ENCODE peak calls at places on chromosomes 12 and 14, in four cellular contexts. Q is bronchial epithelial cell, T is neural crest cell, R is heart left ventricle. Y is an unnamed sample.

GRCh38 chr14:102508774-102509743 is 517 bp downstream of the ANKRD9 start:
- DNase-seq in Q (no peak), T (no peak), R (peak; percentile 83), Y (peak; percentile 79)

GRCh38 chr12:57518920-57519757 is 1.2 kb downstream of the DDIT3 start:
- DNase-seq in Q (peak; percentile 13), T (peak; percentile 12), R (peak; percentile 71), Y (no peak)

GRCh38 chr14:59188461-59189280 is at the start of gene DAAM1:
- DNase-seq in Q (peak; percentile 97), T (peak; percentile 85), R (peak; percentile 99), Y (peak; percentile 98)

GRCh38 chr14:77790566-77791224 is 9.2 kb upstream of the ADCK1 start:
- DNase-seq in Q (peak; percentile 58), T (no peak), R (no peak), Y (no peak)

GRCh38 chr12:103197725-103198388 is 240.4 kb downstream of the ASCL1 start:
- DNase-seq in Q (no peak), T (no peak), R (no peak), Y (no peak)

GRCh38 chr12:67721216-67721615 is 72.7 kb downstream of the DYRK2 start:
- DNase-seq in Q (no peak), T (no peak), R (peak; percentile 63), Y (peak; percentile 36)

GRCh38 chr12:1256991-1257390 is 266.0 kb downstream of the ERC1 start:
- DNase-seq in Q (no peak), T (no peak), R (no peak), Y (no peak)

GRCh38 chr12:6950401-6950801 is 755 bp upstream of the PTPN6 start:
- DNase-seq in Q (no peak), T (no peak), R (peak; percentile 9), Y (no peak)

GRCh38 chr12:102343361-102344121 is 136.8 kb downstream of the IGF1 start:
- DNase-seq in Q (peak; percentile 71), T (no peak), R (no peak), Y (peak; percentile 31)

GRCh38 chr12:15584366-15585041 is 204.7 kb downstream of the EPS8 start:
- DNase-seq in Q (peak; percentile 59), T (no peak), R (no peak), Y (peak; percentile 67)

GRCh38 chr14:52279405-52279804 is 11.9 kb downstream of the PTGDR start:
- DNase-seq in Q (peak; percentile 58), T (no peak), R (no peak), Y (peak; percentile 71)

GRCh38 chr14:20836668-20837338 is 34.2 kb upstream of the RNASE1 start:
- DNase-seq in Q (peak; percentile 52), T (no peak), R (no peak), Y (peak; percentile 14)

GRCh38 chr12:26948309-26948708 is 10.0 kb downstream of the FGFR1OP2 start:
- DNase-seq in Q (no peak), T (no peak), R (no peak), Y (no peak)

GRCh38 chr12:39764944-39765560 is 145.4 kb upstream of the ABCD2 start:
- DNase-seq in Q (peak; percentile 51), T (no peak), R (no peak), Y (peak; percentile 59)

GRCh38 chr12:100251917-100252316 is 15.0 kb downstream of the DEPDC4 start:
- DNase-seq in Q (no peak), T (no peak), R (no peak), Y (no peak)

GRCh38 chr12:25433581-25434325 is 119.3 kb downstream of the LMNTD1 start:
- DNase-seq in Q (peak; percentile 61), T (no peak), R (no peak), Y (peak; percentile 39)

GRCh38 chr14:100903672-100904185 is at the start of gene RTL1:
- DNase-seq in Q (no peak), T (no peak), R (no peak), Y (no peak)

GRCh38 chr12:11813422-11813813 is 163.9 kb downstream of the ETV6 start:
- DNase-seq in Q (no peak), T (no peak), R (no peak), Y (no peak)

GRCh38 chr12:18683603-18684002 is 54.2 kb downstream of the PLCZ1 start:
- DNase-seq in Q (peak; percentile 95), T (no peak), R (no peak), Y (peak; percentile 29)

GRCh38 chr12:73935817-73936216 is 601.8 kb upstream of the ATXN7L3B start:
- DNase-seq in Q (peak; percentile 36), T (no peak), R (no peak), Y (no peak)
- TF ChIP-seq CTCF in Q (peak; percentile 39), T (peak; percentile 64), R (no peak), Y (no peak)

GRCh38 chr14:25041898-25042297 is 8.0 kb downstream of the STXBP6 start:
- DNase-seq in Q (no peak), T (no peak), R (no peak), Y (no peak)

GRCh38 chr14:25044299-25044698 is 5.6 kb downstream of the STXBP6 start:
- DNase-seq in Q (no peak), T (no peak), R (no peak), Y (no peak)

GRCh38 chr14:25039933-25040332 is 10.0 kb downstream of the STXBP6 start:
- DNase-seq in Q (no peak), T (no peak), R (no peak), Y (no peak)

GRCh38 chr14:25041484-25041883 is 8.5 kb downstream of the STXBP6 start:
- DNase-seq in Q (peak; percentile 10), T (no peak), R (no peak), Y (no peak)

GRCh38 chr14:25042362-25043299 is 7.3 kb downstream of the STXBP6 start:
- DNase-seq in Q (no peak), T (no peak), R (peak; percentile 33), Y (peak; percentile 77)
- TF ChIP-seq CTCF in Q (peak; percentile 10), T (peak; percentile 66), R (peak; percentile 63), Y (peak; percentile 73)

DNA sequence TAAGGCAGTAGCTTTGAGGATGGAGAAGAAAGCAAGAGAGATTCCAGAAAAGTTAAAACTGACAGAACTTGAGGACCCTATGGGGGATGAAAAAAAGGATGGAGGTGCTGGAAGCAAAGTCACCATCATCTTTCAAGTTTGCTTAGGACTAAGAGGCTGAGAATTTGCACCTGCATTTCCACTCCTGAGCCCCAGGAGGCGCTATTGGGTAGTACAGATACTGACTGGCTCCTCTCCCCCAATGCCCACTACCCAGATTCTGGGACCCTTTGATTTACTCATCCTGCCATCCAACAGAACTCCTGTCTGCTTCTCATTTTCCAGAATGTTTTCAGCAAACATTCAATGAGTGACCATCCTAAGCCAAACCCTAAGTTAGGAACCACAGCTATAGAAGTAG is 34.0 kb upstream of the CMKLR1 start:
- DNase-seq in Q (no peak), T (no peak), R (no peak), Y (no peak)
- TF ChIP-seq CTCF in Q (peak; percentile 1), T (peak; percentile 29), R (no peak), Y (no peak)

GRCh38 chr14:50943943-50944646 is at the start of gene PYGL:
- DNase-seq in Q (peak; percentile 54), T (peak; percentile 67), R (peak; percentile 86), Y (peak; percentile 66)
- TF ChIP-seq CTCF in Q (no peak), T (peak; percentile 4), R (no peak), Y (no peak)

DNA sequence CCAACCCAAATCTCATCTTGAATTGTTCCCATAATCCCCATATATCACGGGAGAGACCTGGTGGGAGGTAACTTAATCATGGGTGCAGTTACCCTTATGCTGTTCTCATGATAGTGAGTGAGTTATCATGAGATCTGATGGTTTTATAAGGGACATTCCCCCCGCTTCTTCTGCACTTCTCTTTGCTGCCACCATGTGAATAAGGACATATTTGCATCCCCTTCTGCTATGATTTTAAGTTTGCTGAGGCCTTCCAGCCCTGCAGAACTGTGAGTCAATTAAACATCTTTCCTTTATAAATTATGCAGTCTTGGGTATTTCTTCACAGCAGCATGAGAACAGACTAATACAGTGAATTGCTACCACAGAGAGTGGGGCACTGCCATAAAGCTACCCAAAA is 179.1 kb downstream of the LRIG3 start:
- DNase-seq in Q (no peak), T (no peak), R (no peak), Y (peak; percentile 34)
- TF ChIP-seq CTCF in Q (no peak), T (no peak), R (no peak), Y (no peak)

GRCh38 chr12:124530637-124531263 is 36.7 kb downstream of the NCOR2 start:
- DNase-seq in Q (no peak), T (no peak), R (no peak), Y (no peak)

GRCh38 chr12:124525455-124525854 is 42.0 kb downstream of the NCOR2 start:
- DNase-seq in Q (no peak), T (no peak), R (peak; percentile 67), Y (peak; percentile 85)

GRCh38 chr12:124525927-124526692 is 41.3 kb downstream of the NCOR2 start:
- DNase-seq in Q (no peak), T (no peak), R (no peak), Y (no peak)

GRCh38 chr12:124529595-124530276 is 37.7 kb downstream of the NCOR2 start:
- DNase-seq in Q (no peak), T (no peak), R (no peak), Y (no peak)

GRCh38 chr12:124527861-124528561 is 39.4 kb downstream of the NCOR2 start:
- DNase-seq in Q (no peak), T (no peak), R (peak; percentile 62), Y (peak; percentile 66)
- TF ChIP-seq CTCF in Q (no peak), T (peak; percentile 26), R (no peak), Y (peak; percentile 2)

GRCh38 chr14:98223106-98223505 is 1048.9 kb downstream of the BCL11B start:
- DNase-seq in Q (no peak), T (no peak), R (no peak), Y (no peak)

GRCh38 chr14:98219638-98220037 is 1052.4 kb downstream of the BCL11B start:
- DNase-seq in Q (no peak), T (no peak), R (no peak), Y (no peak)

GRCh38 chr14:98217530-98217929 is 1054.5 kb downstream of the BCL11B start:
- DNase-seq in Q (no peak), T (no peak), R (no peak), Y (no peak)

DNA sequence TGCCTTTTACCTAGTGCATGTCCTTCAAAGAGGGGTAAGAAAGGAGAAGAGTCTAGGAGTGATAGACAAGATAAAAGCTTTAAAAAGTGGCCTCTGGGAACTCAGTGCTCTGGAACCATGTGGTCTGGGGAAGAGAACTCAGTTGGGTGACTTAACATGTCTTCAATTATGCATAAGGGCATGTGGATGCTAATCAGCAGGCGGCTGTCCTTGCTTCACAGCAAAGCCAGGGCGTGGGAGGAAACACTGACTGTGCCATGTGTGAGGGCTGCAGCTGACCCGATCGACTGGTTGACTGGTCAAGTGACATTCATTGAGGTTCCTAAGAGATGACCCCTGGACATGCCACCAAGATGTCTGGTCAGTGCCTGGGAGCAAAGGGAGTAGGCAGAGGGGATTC is 1053.8 kb downstream of the BCL11B start:
- DNase-seq in Q (no peak), T (no peak), R (no peak), Y (no peak)
- TF ChIP-seq CTCF in Q (no peak), T (no peak), R (no peak), Y (no peak)

GRCh38 chr14:54387328-54387727 is 9.5 kb upstream of the CDKN3 start:
- DNase-seq in Q (no peak), T (no peak), R (no peak), Y (no peak)

GRCh38 chr14:54381821-54382220 is 15.0 kb upstream of the CDKN3 start:
- DNase-seq in Q (no peak), T (no peak), R (no peak), Y (no peak)

DNA sequence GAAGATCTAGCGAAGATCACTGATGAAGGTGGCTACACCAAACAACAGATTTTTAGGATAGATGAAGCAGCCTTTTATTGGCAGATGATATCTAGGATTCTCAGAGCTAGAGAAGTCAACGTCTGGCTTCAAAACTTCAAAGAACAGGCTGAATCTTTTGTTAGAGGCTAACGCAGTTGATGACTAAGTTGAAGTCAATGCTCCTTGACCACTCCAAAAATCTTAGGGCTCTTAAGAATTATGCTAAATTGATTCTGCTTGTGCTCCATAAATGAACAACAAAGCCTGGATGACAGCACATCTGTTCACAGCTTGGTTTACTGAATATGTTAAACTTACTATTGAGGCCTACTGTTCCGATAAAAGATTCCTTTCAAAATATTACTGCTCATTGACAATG is 13.0 kb upstream of the CDKN3 start:
- DNase-seq in Q (no peak), T (no peak), R (no peak), Y (no peak)
- TF ChIP-seq CTCF in Q (no peak), T (no peak), R (no peak), Y (no peak)